ENCODE peak calls at places on chromosome 6, in seven cellular contexts. A is GM04503; I is HL-60; G is activated T-helper 2 cell treated with anti-CD3 and anti-CD28 coated beads, Interferon-gamma antibody, Interleukin-2, Interleukin-4, amounts not matched to agents 10 μg/mL and 5 μg/mL and 100 μg/mL, durations not matched to agents 14 hours and 24 hours and 36 hours; F is uterus; R is kidney glomerular epithelial cell; H is anterior cingulate cortex. U is an unnamed sample.
A peak's percentile ranks its signal among the peaks of the same experiment; 100 is the strongest.

GRCh38 chr6:90468080-90468479 is 118.8 kb downstream of the MAP3K7 start:
- DNase-seq in R (peak; percentile 17), F (no peak), A (no peak), G (no peak), I (no peak), H (no peak), U (no peak)

GRCh38 chr6:137799950-137800568 is 67.0 kb upstream of the TNFAIP3 start:
- DNase-seq in H (no peak), R (peak; percentile 41), A (no peak), G (no peak), I (peak; percentile 66), F (peak; percentile 69), U (no peak)

GRCh38 chr6:44000164-44000842 is 126.9 kb downstream of the MRPL14 start:
- DNase-seq in H (no peak), I (peak; percentile 77), A (no peak), G (peak; percentile 24), F (no peak), R (no peak), U (no peak)

GRCh38 chr6:6910734-6911295 is 196.9 kb upstream of the RREB1 start:
- DNase-seq in I (no peak), R (no peak), A (no peak), F (no peak), H (no peak), G (no peak), U (no peak)

GRCh38 chr6:89264296-89264695 is 47.1 kb upstream of the GABRR1 start:
- DNase-seq in I (no peak), F (no peak), A (no peak), G (no peak), H (no peak), R (no peak), U (no peak)

GRCh38 chr6:144162977-144163376 is 12.7 kb downstream of the STX11 start:
- DNase-seq in I (peak; percentile 70), H (no peak), A (no peak), F (no peak), R (no peak), G (no peak), U (no peak)

GRCh38 chr6:150813319-150813992 is 52.0 kb upstream of the MTHFD1L start:
- DNase-seq in I (no peak), G (no peak), R (no peak), F (no peak), H (no peak), A (no peak), U (no peak)

GRCh38 chr6:107646776-107647438 is 157.0 kb downstream of the SOBP start:
- DNase-seq in F (no peak), I (no peak), R (no peak), H (no peak), G (no peak), A (no peak), U (no peak)